ENCODE peak calls at places on chromosomes 13 and 19, in five cellular contexts. E is hepatocyte, O is GM23338, M is MM.1S, C is GM23248. B is an unnamed sample.

GRCh38 chr19:10421981-10422461 is 1.7 kb downstream of the PDE4A start:
- DNase-seq in E (peak), O (no peak), M (no peak), C (no peak), B (no peak)

GRCh38 chr13:41015920-41016319 is 3.2 kb downstream of the ELF1 start:
- DNase-seq in E (no peak), O (no peak), M (no peak), C (no peak), B (no peak)

GRCh38 chr19:46426506-46427162 is 2.1 kb downstream of the PNMA8C start:
- DNase-seq in E (peak), O (peak), M (no peak), C (peak), B (peak)

GRCh38 chr13:24275041-24275440 is 34.3 kb upstream of the C1QTNF9 start:
- DNase-seq in E (no peak), O (no peak), M (no peak), C (no peak), B (no peak)

GRCh38 chr13:31426395-31426794 is 226.6 kb downstream of the B3GLCT start:
- DNase-seq in E (no peak), O (no peak), M (no peak), C (no peak), B (no peak)

GRCh38 chr13:95155504-95155903 is 145.7 kb downstream of the ABCC4 start:
- DNase-seq in E (no peak), O (no peak), M (no peak), C (no peak), B (no peak)

GRCh38 chr19:46015080-46015960 is 7.5 kb downstream of the PGLYRP1 start:
- DNase-seq in E (peak), O (peak), M (no peak), C (peak), B (peak)

GRCh38 chr13:76148926-76149325 is 512.8 kb downstream of the LMO7 start:
- DNase-seq in E (peak), O (no peak), M (no peak), C (peak), B (no peak)

GRCh38 chr13:86758116-86758515 is 913.1 kb upstream of the SLITRK5 start:
- DNase-seq in E (no peak), O (no peak), M (no peak), C (no peak), B (no peak)

GRCh38 chr19:33823341-33823740 is 26.7 kb downstream of the KCTD15 start:
- DNase-seq in E (no peak), O (no peak), M (no peak), C (no peak), B (no peak)

GRCh38 chr13:114212096-114212495 is 22.6 kb upstream of the CDC16 start:
- DNase-seq in E (no peak), O (no peak), M (no peak), C (peak), B (no peak)

GRCh38 chr13:102868366-102868936 is 22.6 kb downstream of the ERCC5 start:
- DNase-seq in E (no peak), O (no peak), M (no peak), C (peak), B (no peak)

GRCh38 chr19:1289395-1290244 is 3.9 kb downstream of the EFNA2 start:
- DNase-seq in E (no peak), O (no peak), M (no peak), C (no peak), B (no peak)

GRCh38 chr13:23567792-23568480 is 2.3 kb upstream of the TNFRSF19 start:
- DNase-seq in E (no peak), O (no peak), M (no peak), C (no peak), B (peak)

GRCh38 chr19:5016268-5016667 is 47.4 kb downstream of the KDM4B start:
- DNase-seq in E (no peak), O (no peak), M (no peak), C (no peak), B (no peak)

GRCh38 chr13:113922412-113923118 is 51.3 kb downstream of the C13orf46 start:
- DNase-seq in E (no peak), O (no peak), M (no peak), C (peak), B (no peak)

GRCh38 chr13:43567608-43568007 is 219.2 kb downstream of the ENOX1 start:
- DNase-seq in E (no peak), O (no peak), M (no peak), C (peak), B (no peak)

GRCh38 chr13:47044842-47045241 is 148.0 kb upstream of the HTR2A start:
- DNase-seq in E (no peak), O (no peak), M (no peak), C (no peak), B (no peak)

GRCh38 chr19:53877361-53877766 is 4.6 kb upstream of the PRKCG start:
- DNase-seq in E (no peak), O (peak), M (no peak), C (peak), B (no peak)

GRCh38 chr13:113162783-113163685 is 4.6 kb downstream of the PROZ start:
- DNase-seq in E (peak), O (no peak), M (no peak), C (no peak), B (no peak)

GRCh38 chr19:39310558-39311311 is 9.9 kb downstream of the LRFN1 start:
- DNase-seq in E (no peak), O (peak), M (no peak), C (peak), B (peak)

GRCh38 chr19:17488593-17489391 is 18.5 kb downstream of the SLC27A1 start:
- DNase-seq in E (peak), O (peak), M (peak), C (peak), B (peak)

GRCh38 chr19:2636142-2636896 is 66.2 kb downstream of the GNG7 start:
- DNase-seq in E (no peak), O (no peak), M (no peak), C (no peak), B (no peak)

GRCh38 chr19:2638417-2638940 is 64.0 kb downstream of the GNG7 start:
- DNase-seq in E (no peak), O (no peak), M (no peak), C (no peak), B (no peak)

GRCh38 chr19:2634960-2635359 is 67.5 kb downstream of the GNG7 start:
- DNase-seq in E (no peak), O (no peak), M (no peak), C (no peak), B (no peak)

GRCh38 chr19:2634228-2634951 is 68.1 kb downstream of the GNG7 start:
- DNase-seq in E (peak), O (no peak), M (no peak), C (no peak), B (no peak)

GRCh38 chr19:2636897-2637683 is 65.4 kb downstream of the GNG7 start:
- DNase-seq in E (peak), O (peak), M (peak), C (peak), B (peak)
- TF ChIP-seq EZH2phosphoT487 in E (no peak), O (no peak), M (no peak), C (no peak), B (no peak)

DNA sequence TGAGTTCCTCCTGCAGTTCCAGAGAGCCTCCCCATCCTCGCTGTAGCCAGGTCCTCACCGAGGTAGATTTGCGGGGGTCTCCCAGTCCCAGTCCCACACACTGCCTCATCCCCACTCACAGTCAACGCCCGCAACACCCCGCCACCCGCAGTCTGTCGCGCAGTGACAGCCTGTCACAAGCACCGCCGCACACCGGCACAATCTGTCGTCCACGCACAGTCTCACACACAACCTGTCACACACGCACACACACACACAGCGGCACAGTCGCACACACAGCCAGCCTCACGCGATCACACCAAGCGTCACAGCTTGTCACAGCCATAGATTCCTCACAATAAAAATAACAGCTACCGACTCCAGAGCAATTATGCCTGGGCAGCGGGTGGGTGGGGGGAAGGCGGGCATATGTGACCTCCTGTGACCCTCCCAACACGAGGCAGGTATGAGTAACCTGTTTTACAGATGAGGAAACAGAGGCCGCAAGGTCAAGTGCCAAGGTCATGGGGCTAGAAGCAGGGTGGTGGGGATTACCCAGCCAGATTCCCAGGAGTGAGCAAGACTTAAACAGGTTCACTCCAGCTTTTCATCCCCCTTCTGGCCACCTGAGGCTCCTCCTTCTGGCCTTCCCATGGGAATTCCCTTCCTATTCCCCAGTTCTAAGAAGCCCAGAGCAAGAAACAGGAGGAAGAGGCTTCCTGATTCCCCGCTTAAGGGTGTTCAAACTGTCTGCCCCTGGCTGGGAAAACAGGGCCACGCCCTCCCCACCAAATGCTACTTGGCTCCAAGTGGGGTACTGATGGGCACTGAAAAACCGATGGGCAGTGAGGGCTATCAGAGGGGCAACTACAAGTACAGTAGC is 13.9 kb downstream of the NFIX start:
- DNase-seq in E (no peak), O (peak), M (no peak), C (peak), B (no peak)
- TF ChIP-seq EZH2phosphoT487 in E (no peak), O (no peak), M (no peak), C (no peak), B (no peak)

DNA sequence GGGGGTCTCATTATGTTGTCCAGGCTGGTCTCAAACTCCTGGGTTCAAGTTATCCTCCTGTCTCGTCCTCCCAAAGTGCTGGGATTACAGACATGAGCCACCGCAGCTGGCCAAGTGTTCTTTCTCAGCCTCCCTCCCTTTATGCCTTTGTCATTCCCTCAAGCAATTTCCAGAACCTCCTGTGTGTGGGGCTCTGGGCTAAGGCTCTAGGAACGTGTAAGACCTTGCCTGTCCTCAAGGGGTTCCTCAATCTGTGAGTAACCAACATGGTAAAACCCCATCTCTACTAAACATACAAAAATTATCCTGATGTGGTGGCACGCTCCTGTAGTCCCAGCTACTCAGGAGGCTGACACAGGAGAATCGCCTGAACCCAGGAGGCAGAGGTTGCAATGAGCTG is 15.5 kb upstream of the SPACA4 start:
- DNase-seq in E (no peak), O (peak), M (no peak), C (peak), B (no peak)
- TF ChIP-seq EZH2phosphoT487 in E (no peak), O (no peak), M (no peak), C (no peak), B (no peak)

DNA sequence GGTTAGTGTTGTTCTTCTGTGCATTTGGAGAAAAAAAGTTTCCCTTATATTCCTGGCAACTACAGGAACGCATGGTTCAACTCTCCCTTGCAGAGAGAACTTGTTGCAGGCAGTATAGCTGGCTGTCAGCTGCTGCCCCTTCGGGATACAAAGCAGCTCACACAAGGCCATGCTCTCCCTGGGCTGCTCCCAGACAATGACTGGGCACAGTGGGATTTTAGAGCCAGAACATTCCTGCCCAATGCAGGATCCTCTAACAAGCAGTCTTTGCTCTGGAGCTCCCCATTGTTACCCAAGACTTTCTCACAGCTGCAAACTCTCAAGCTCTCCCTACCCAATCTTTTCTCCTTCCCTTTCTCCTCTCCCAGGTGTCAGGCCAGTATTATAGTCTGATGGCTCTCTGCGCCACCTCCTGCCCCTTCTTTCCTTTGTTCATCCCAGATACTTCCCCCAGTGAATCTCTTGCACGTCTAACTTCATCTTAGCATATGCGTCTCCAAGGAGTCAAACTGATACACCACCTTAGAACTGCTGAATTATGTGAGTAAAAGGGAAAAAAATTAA is 27.5 kb upstream of the SERPINE3 start:
- DNase-seq in E (no peak), O (no peak), M (no peak), C (no peak), B (peak)
- TF ChIP-seq EZH2phosphoT487 in E (no peak), O (no peak), M (no peak), C (no peak), B (no peak)

DNA sequence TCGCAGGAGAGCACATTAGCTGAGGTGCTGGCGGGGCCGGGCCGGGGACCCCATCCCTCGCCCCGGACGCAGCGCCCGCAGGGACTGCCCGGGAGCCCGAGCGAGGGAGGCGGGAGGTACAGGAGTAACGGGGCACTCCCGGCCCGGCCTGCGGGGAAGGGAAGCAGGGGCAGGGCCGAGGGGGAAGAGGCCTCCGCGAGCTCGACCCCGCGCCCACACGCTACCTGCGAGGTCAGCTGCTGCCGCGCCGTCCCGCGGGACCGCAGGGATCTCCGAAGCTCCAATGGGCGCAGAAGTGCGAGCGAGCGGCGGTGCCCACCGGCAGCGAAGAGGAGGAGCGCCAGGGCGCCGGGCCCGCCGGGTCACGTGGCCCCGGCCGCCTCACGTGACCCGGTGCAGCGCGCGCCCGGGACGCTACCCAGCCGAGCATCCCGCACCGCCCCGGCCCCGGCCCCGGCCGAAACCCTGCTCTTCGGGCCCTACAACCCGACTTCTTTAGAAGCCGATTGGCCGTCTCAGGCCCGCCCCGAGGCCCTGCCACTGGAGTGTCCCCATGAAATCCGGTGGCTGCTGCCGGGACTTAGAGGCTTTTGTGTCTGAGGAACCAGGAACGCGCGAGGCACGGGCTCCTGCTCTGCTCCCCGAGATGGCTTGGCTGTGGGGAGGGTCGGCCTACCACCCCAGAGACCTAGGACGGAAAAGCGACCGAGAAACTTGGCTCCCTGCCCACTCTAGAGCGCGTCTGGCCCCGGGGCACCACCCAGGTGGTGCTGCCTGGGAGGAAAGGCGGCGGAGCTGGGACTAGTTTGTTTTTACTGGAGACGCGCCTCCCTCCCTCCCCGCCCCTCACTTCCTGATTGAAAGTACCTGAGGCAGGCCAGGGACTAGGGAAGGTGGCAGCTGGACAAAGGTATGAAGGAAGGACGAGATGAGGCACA is at the start of gene RCBTB1:
- DNase-seq in E (peak), O (peak), M (peak), C (peak), B (peak)
- TF ChIP-seq EZH2phosphoT487 in E (no peak), O (no peak), M (no peak), C (no peak), B (peak)

GRCh38 chr19:18597809-18598660 is 8.6 kb downstream of the CRLF1 start:
- DNase-seq in E (no peak), O (no peak), M (no peak), C (no peak), B (peak)
- TF ChIP-seq EZH2phosphoT487 in E (no peak), O (no peak), M (no peak), C (no peak), B (no peak)

DNA sequence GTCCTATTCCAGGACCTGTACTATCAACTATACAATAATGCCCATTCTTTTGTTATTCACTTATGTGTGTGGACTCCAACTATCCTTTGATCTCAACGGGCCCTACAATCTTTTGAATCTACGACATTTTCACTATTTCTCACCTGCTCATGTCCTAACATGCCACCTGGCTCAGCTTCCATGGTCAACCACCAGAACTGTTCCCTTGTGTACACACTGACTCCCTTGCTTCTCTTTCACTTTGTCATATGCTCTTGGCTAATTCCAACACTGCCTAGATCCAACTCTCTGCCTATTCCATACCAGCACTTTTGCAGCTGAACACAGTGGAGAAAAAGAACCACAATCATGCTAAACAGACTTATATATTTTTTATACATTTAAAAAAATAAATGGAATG is 53.1 kb downstream of the MICU2 start:
- DNase-seq in E (no peak), O (no peak), M (no peak), C (no peak), B (no peak)
- TF ChIP-seq EZH2phosphoT487 in E (no peak), O (no peak), M (no peak), C (no peak), B (no peak)

DNA sequence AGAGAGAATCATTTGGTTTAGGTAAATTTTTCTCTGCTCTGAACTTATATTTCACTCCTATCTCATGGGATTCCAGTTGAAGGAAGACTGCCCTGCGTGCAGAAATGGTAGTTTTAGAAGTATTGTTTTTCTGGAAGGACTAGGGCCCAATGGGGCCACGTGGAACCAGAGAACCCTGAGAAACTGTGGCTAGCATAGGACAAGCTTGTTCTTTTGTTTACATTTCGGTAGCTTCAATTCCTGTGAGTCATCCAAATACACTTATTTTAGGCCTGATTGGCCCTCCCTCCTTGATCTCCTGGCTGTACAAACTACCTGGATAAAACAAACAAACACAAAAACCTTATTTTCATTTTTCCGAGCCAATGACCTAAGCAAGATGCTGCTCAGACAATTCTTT is 124.0 kb downstream of the ITGBL1 start:
- DNase-seq in E (no peak), O (no peak), M (no peak), C (no peak), B (no peak)
- TF ChIP-seq EZH2phosphoT487 in E (no peak), O (no peak), M (no peak), C (no peak), B (no peak)

DNA sequence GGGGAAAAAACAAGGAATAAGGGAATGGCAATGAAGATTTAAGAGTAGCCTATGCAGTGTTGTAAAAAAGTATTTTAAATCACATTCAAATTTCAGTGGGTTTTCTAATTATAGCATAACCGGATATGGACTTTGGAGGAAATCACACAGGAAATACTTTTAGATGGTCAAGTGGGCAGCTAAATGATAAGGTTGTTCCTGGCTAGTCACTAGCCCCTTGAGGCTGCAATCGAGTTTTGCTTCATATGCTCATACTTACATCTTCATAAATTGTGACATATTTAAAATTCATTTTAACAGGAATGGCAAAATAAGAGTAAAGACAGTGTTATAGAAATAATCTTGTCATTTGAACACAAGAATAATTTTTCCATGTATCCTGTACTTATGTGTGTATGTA is 88.9 kb downstream of the WDFY2 start:
- DNase-seq in E (no peak), O (no peak), M (no peak), C (no peak), B (no peak)
- TF ChIP-seq EZH2phosphoT487 in E (no peak), O (no peak), M (no peak), C (no peak), B (no peak)

B was measured in neural progenitor cell.